ENCODE peak calls at places on chromosomes 11 and 22, in nine cellular contexts. One of them, this sample, is unnamed.

GRCh38 chr11:19669511-19669910 is 43.1 kb upstream of the NAV2 start:
- DNase-seq in cardiac muscle cell: no peak
- DNase-seq in right lobe of liver: no peak
- DNase-seq in kidney tubule cell: no peak
- DNase-seq in astrocyte: no peak
- DNase-seq in HEK293T: no peak
- DNase-seq in fibroblast of lung: no peak
- DNase-seq in stimulated activated CD4-positive, alpha-beta T cell treated with anti-CD3 and anti-CD28 coated beads, Interleukin-4, amount 100 ng/mL, for 48 hours: no peak
- DNase-seq in SK-MEL-5: no peak
- DNase-seq in this sample: no peak

GRCh38 chr11:57071829-57072228 is 83.1 kb downstream of the OR5AK2 start:
- DNase-seq in cardiac muscle cell: peak
- DNase-seq in right lobe of liver: no peak
- DNase-seq in kidney tubule cell: peak
- DNase-seq in astrocyte: peak
- DNase-seq in HEK293T: no peak
- DNase-seq in fibroblast of lung: peak
- DNase-seq in stimulated activated CD4-positive, alpha-beta T cell treated with anti-CD3 and anti-CD28 coated beads, Interleukin-4, amount 100 ng/mL, for 48 hours: no peak
- DNase-seq in SK-MEL-5: no peak
- DNase-seq in this sample: peak

GRCh38 chr11:123428221-123428631 is 1.8 kb upstream of the GRAMD1B start:
- DNase-seq in cardiac muscle cell: peak
- DNase-seq in right lobe of liver: no peak
- DNase-seq in kidney tubule cell: no peak
- DNase-seq in astrocyte: no peak
- DNase-seq in HEK293T: no peak
- DNase-seq in fibroblast of lung: no peak
- DNase-seq in stimulated activated CD4-positive, alpha-beta T cell treated with anti-CD3 and anti-CD28 coated beads, Interleukin-4, amount 100 ng/mL, for 48 hours: no peak
- DNase-seq in SK-MEL-5: no peak
- DNase-seq in this sample: peak

GRCh38 chr22:37169947-37170688 is 17.9 kb downstream of the C1QTNF6 start:
- DNase-seq in cardiac muscle cell: no peak
- DNase-seq in right lobe of liver: peak
- DNase-seq in kidney tubule cell: no peak
- DNase-seq in astrocyte: no peak
- DNase-seq in HEK293T: no peak
- DNase-seq in fibroblast of lung: no peak
- DNase-seq in stimulated activated CD4-positive, alpha-beta T cell treated with anti-CD3 and anti-CD28 coated beads, Interleukin-4, amount 100 ng/mL, for 48 hours: no peak
- DNase-seq in SK-MEL-5: no peak
- DNase-seq in this sample: no peak

GRCh38 chr11:80083561-80083960 is 642.7 kb upstream of the TENM4 start:
- DNase-seq in cardiac muscle cell: no peak
- DNase-seq in right lobe of liver: no peak
- DNase-seq in kidney tubule cell: peak
- DNase-seq in astrocyte: no peak
- DNase-seq in HEK293T: no peak
- DNase-seq in fibroblast of lung: no peak
- DNase-seq in stimulated activated CD4-positive, alpha-beta T cell treated with anti-CD3 and anti-CD28 coated beads, Interleukin-4, amount 100 ng/mL, for 48 hours: no peak
- DNase-seq in SK-MEL-5: no peak
- DNase-seq in this sample: no peak

GRCh38 chr11:12420706-12421105 is 43.3 kb downstream of the PARVA start:
- DNase-seq in cardiac muscle cell: no peak
- DNase-seq in right lobe of liver: no peak
- DNase-seq in kidney tubule cell: no peak
- DNase-seq in astrocyte: no peak
- DNase-seq in HEK293T: no peak
- DNase-seq in fibroblast of lung: no peak
- DNase-seq in stimulated activated CD4-positive, alpha-beta T cell treated with anti-CD3 and anti-CD28 coated beads, Interleukin-4, amount 100 ng/mL, for 48 hours: no peak
- DNase-seq in SK-MEL-5: no peak
- DNase-seq in this sample: no peak

GRCh38 chr11:92409956-92410355 is 185.3 kb downstream of the FAT3 start:
- DNase-seq in cardiac muscle cell: no peak
- DNase-seq in right lobe of liver: no peak
- DNase-seq in kidney tubule cell: no peak
- DNase-seq in astrocyte: no peak
- DNase-seq in HEK293T: no peak
- DNase-seq in fibroblast of lung: no peak
- DNase-seq in stimulated activated CD4-positive, alpha-beta T cell treated with anti-CD3 and anti-CD28 coated beads, Interleukin-4, amount 100 ng/mL, for 48 hours: no peak
- DNase-seq in SK-MEL-5: no peak
- DNase-seq in this sample: no peak

GRCh38 chr22:19878461-19879247 is 24.0 kb upstream of the GNB1L start:
- DNase-seq in cardiac muscle cell: no peak
- DNase-seq in right lobe of liver: no peak
- DNase-seq in kidney tubule cell: no peak
- DNase-seq in astrocyte: no peak
- DNase-seq in HEK293T: no peak
- DNase-seq in fibroblast of lung: peak
- DNase-seq in stimulated activated CD4-positive, alpha-beta T cell treated with anti-CD3 and anti-CD28 coated beads, Interleukin-4, amount 100 ng/mL, for 48 hours: no peak
- DNase-seq in SK-MEL-5: no peak
- DNase-seq in this sample: no peak

GRCh38 chr22:22403771-22404170 is 104.8 kb downstream of the ZNF280B start:
- DNase-seq in cardiac muscle cell: no peak
- DNase-seq in right lobe of liver: no peak
- DNase-seq in kidney tubule cell: no peak
- DNase-seq in astrocyte: no peak
- DNase-seq in HEK293T: no peak
- DNase-seq in fibroblast of lung: no peak
- DNase-seq in stimulated activated CD4-positive, alpha-beta T cell treated with anti-CD3 and anti-CD28 coated beads, Interleukin-4, amount 100 ng/mL, for 48 hours: no peak
- DNase-seq in SK-MEL-5: no peak
- DNase-seq in this sample: no peak

GRCh38 chr22:47402876-47403525 is 640.6 kb downstream of the TBC1D22A start:
- DNase-seq in cardiac muscle cell: no peak
- DNase-seq in right lobe of liver: no peak
- DNase-seq in kidney tubule cell: no peak
- DNase-seq in astrocyte: no peak
- DNase-seq in HEK293T: no peak
- DNase-seq in fibroblast of lung: no peak
- DNase-seq in stimulated activated CD4-positive, alpha-beta T cell treated with anti-CD3 and anti-CD28 coated beads, Interleukin-4, amount 100 ng/mL, for 48 hours: no peak
- DNase-seq in SK-MEL-5: no peak
- DNase-seq in this sample: no peak

GRCh38 chr11:45163956-45164575 is 17.6 kb downstream of the PRDM11 start:
- DNase-seq in cardiac muscle cell: no peak
- DNase-seq in right lobe of liver: no peak
- DNase-seq in kidney tubule cell: peak
- DNase-seq in astrocyte: peak
- DNase-seq in HEK293T: no peak
- DNase-seq in fibroblast of lung: no peak
- DNase-seq in stimulated activated CD4-positive, alpha-beta T cell treated with anti-CD3 and anti-CD28 coated beads, Interleukin-4, amount 100 ng/mL, for 48 hours: no peak
- DNase-seq in SK-MEL-5: no peak
- DNase-seq in this sample: no peak

GRCh38 chr22:44455151-44455962 is 42.7 kb downstream of the RTL6 start:
- DNase-seq in cardiac muscle cell: no peak
- DNase-seq in right lobe of liver: peak
- DNase-seq in kidney tubule cell: no peak
- DNase-seq in astrocyte: no peak
- DNase-seq in HEK293T: no peak
- DNase-seq in fibroblast of lung: no peak
- DNase-seq in stimulated activated CD4-positive, alpha-beta T cell treated with anti-CD3 and anti-CD28 coated beads, Interleukin-4, amount 100 ng/mL, for 48 hours: no peak
- DNase-seq in SK-MEL-5: no peak
- DNase-seq in this sample: no peak

GRCh38 chr22:35072939-35073338 is 7.0 kb downstream of the ISX start:
- DNase-seq in cardiac muscle cell: peak
- DNase-seq in right lobe of liver: no peak
- DNase-seq in kidney tubule cell: peak
- DNase-seq in astrocyte: no peak
- DNase-seq in HEK293T: no peak
- DNase-seq in fibroblast of lung: no peak
- DNase-seq in stimulated activated CD4-positive, alpha-beta T cell treated with anti-CD3 and anti-CD28 coated beads, Interleukin-4, amount 100 ng/mL, for 48 hours: no peak
- DNase-seq in SK-MEL-5: no peak
- DNase-seq in this sample: peak

GRCh38 chr22:29204617-29205183 is 996 bp upstream of the EMID1 start:
- DNase-seq in cardiac muscle cell: no peak
- DNase-seq in right lobe of liver: no peak
- DNase-seq in kidney tubule cell: no peak
- DNase-seq in astrocyte: no peak
- DNase-seq in HEK293T: no peak
- DNase-seq in fibroblast of lung: no peak
- DNase-seq in stimulated activated CD4-positive, alpha-beta T cell treated with anti-CD3 and anti-CD28 coated beads, Interleukin-4, amount 100 ng/mL, for 48 hours: no peak
- DNase-seq in SK-MEL-5: no peak
- DNase-seq in this sample: no peak

GRCh38 chr11:87281496-87281895 is 243.8 kb downstream of the TMEM135 start:
- DNase-seq in cardiac muscle cell: peak
- DNase-seq in right lobe of liver: no peak
- DNase-seq in kidney tubule cell: no peak
- DNase-seq in astrocyte: no peak
- DNase-seq in HEK293T: no peak
- DNase-seq in fibroblast of lung: peak
- DNase-seq in stimulated activated CD4-positive, alpha-beta T cell treated with anti-CD3 and anti-CD28 coated beads, Interleukin-4, amount 100 ng/mL, for 48 hours: no peak
- DNase-seq in SK-MEL-5: peak
- DNase-seq in this sample: peak

GRCh38 chr11:31772412-31772811 is 38.7 kb downstream of the PAX6 start:
- DNase-seq in cardiac muscle cell: no peak
- DNase-seq in right lobe of liver: no peak
- DNase-seq in kidney tubule cell: no peak
- DNase-seq in astrocyte: peak
- DNase-seq in HEK293T: no peak
- DNase-seq in fibroblast of lung: no peak
- DNase-seq in stimulated activated CD4-positive, alpha-beta T cell treated with anti-CD3 and anti-CD28 coated beads, Interleukin-4, amount 100 ng/mL, for 48 hours: no peak
- DNase-seq in SK-MEL-5: no peak
- DNase-seq in this sample: no peak

GRCh38 chr11:44905131-44905866 is 45.4 kb downstream of the TP53I11 start:
- DNase-seq in cardiac muscle cell: no peak
- DNase-seq in right lobe of liver: no peak
- DNase-seq in kidney tubule cell: no peak
- DNase-seq in astrocyte: no peak
- DNase-seq in HEK293T: no peak
- DNase-seq in fibroblast of lung: no peak
- DNase-seq in stimulated activated CD4-positive, alpha-beta T cell treated with anti-CD3 and anti-CD28 coated beads, Interleukin-4, amount 100 ng/mL, for 48 hours: no peak
- DNase-seq in SK-MEL-5: no peak
- DNase-seq in this sample: no peak

GRCh38 chr11:92880391-92880790 is 89.1 kb upstream of the MTNR1B start:
- DNase-seq in cardiac muscle cell: peak
- DNase-seq in right lobe of liver: no peak
- DNase-seq in kidney tubule cell: peak
- DNase-seq in astrocyte: peak
- DNase-seq in HEK293T: no peak
- DNase-seq in fibroblast of lung: no peak
- DNase-seq in stimulated activated CD4-positive, alpha-beta T cell treated with anti-CD3 and anti-CD28 coated beads, Interleukin-4, amount 100 ng/mL, for 48 hours: no peak
- DNase-seq in SK-MEL-5: no peak
- DNase-seq in this sample: no peak

GRCh38 chr11:14444441-14445189 is 55.0 kb downstream of the COPB1 start:
- DNase-seq in cardiac muscle cell: no peak
- DNase-seq in right lobe of liver: no peak
- DNase-seq in kidney tubule cell: no peak
- DNase-seq in astrocyte: no peak
- DNase-seq in HEK293T: no peak
- DNase-seq in fibroblast of lung: no peak
- DNase-seq in stimulated activated CD4-positive, alpha-beta T cell treated with anti-CD3 and anti-CD28 coated beads, Interleukin-4, amount 100 ng/mL, for 48 hours: no peak
- DNase-seq in SK-MEL-5: no peak
- DNase-seq in this sample: no peak

GRCh38 chr11:5336331-5336730 is 7.0 kb downstream of the OR51B5 start:
- DNase-seq in cardiac muscle cell: peak
- DNase-seq in right lobe of liver: no peak
- DNase-seq in kidney tubule cell: no peak
- DNase-seq in astrocyte: peak
- DNase-seq in HEK293T: no peak
- DNase-seq in fibroblast of lung: peak
- DNase-seq in stimulated activated CD4-positive, alpha-beta T cell treated with anti-CD3 and anti-CD28 coated beads, Interleukin-4, amount 100 ng/mL, for 48 hours: no peak
- DNase-seq in SK-MEL-5: no peak
- DNase-seq in this sample: peak

GRCh38 chr11:43419460-43419859 is 60.7 kb downstream of the TTC17 start:
- DNase-seq in cardiac muscle cell: peak
- DNase-seq in right lobe of liver: no peak
- DNase-seq in kidney tubule cell: peak
- DNase-seq in astrocyte: peak
- DNase-seq in HEK293T: peak
- DNase-seq in fibroblast of lung: peak
- DNase-seq in stimulated activated CD4-positive, alpha-beta T cell treated with anti-CD3 and anti-CD28 coated beads, Interleukin-4, amount 100 ng/mL, for 48 hours: peak
- DNase-seq in SK-MEL-5: peak
- DNase-seq in this sample: peak

GRCh38 chr11:131796541-131796940 is 426.1 kb downstream of the NTM start:
- DNase-seq in cardiac muscle cell: no peak
- DNase-seq in right lobe of liver: no peak
- DNase-seq in kidney tubule cell: no peak
- DNase-seq in astrocyte: no peak
- DNase-seq in HEK293T: no peak
- DNase-seq in fibroblast of lung: no peak
- DNase-seq in stimulated activated CD4-positive, alpha-beta T cell treated with anti-CD3 and anti-CD28 coated beads, Interleukin-4, amount 100 ng/mL, for 48 hours: no peak
- DNase-seq in SK-MEL-5: no peak
- DNase-seq in this sample: no peak

GRCh38 chr11:819129-819931 is 616 bp downstream of the PNPLA2 start:
- DNase-seq in cardiac muscle cell: peak
- DNase-seq in right lobe of liver: peak
- DNase-seq in kidney tubule cell: peak
- DNase-seq in astrocyte: peak
- DNase-seq in HEK293T: peak
- DNase-seq in fibroblast of lung: peak
- DNase-seq in stimulated activated CD4-positive, alpha-beta T cell treated with anti-CD3 and anti-CD28 coated beads, Interleukin-4, amount 100 ng/mL, for 48 hours: peak
- DNase-seq in SK-MEL-5: peak
- DNase-seq in this sample: peak

GRCh38 chr11:130037881-130038601 is 31.7 kb upstream of the APLP2 start:
- DNase-seq in cardiac muscle cell: peak
- DNase-seq in right lobe of liver: no peak
- DNase-seq in kidney tubule cell: peak
- DNase-seq in astrocyte: peak
- DNase-seq in HEK293T: no peak
- DNase-seq in fibroblast of lung: peak
- DNase-seq in stimulated activated CD4-positive, alpha-beta T cell treated with anti-CD3 and anti-CD28 coated beads, Interleukin-4, amount 100 ng/mL, for 48 hours: no peak
- DNase-seq in SK-MEL-5: peak
- DNase-seq in this sample: peak

This sample was measured in fibroblast of pulmonary artery.